ENCODE peak calls at places on chromosomes 16 and 17, in six cellular contexts. W is fibroblast of pulmonary artery, O is GM12878, I is astrocyte of the spinal cord, L is lower lobe of right lung, V is heart left ventricle. U is an unnamed sample.

GRCh38 chr16:57115504-57116182 is 23.3 kb downstream of the CPNE2 start:
- DNase-seq in W (peak; percentile 69), O (no peak), I (peak; percentile 89), L (no peak), V (peak; percentile 69), U (no peak)

GRCh38 chr17:43734376-43734775 is 24.2 kb downstream of the SOST start:
- DNase-seq in W (peak; percentile 92), O (no peak), I (peak; percentile 80), L (no peak), V (no peak), U (no peak)

GRCh38 chr17:79389896-79390295 is 221.0 kb downstream of the RBFOX3 start:
- DNase-seq in W (no peak), O (no peak), I (no peak), L (no peak), V (no peak), U (no peak)

GRCh38 chr16:73323880-73324279 is 276.0 kb upstream of the ZFHX3 start:
- DNase-seq in W (no peak), O (no peak), I (no peak), L (no peak), V (peak; percentile 43), U (no peak)

GRCh38 chr17:73232587-73233373 is 28.9 kb downstream of the CPSF4L start:
- DNase-seq in W (peak; percentile 27), O (no peak), I (peak; percentile 31), L (peak; percentile 61), V (peak; percentile 34), U (peak; percentile 50)

GRCh38 chr17:78806451-78806850 is 24.4 kb upstream of the CYTH1 start:
- DNase-seq in W (no peak), O (no peak), I (no peak), L (no peak), V (no peak), U (peak; percentile 51)

GRCh38 chr16:89720520-89720858 is 209 bp downstream of the VPS9D1 start:
- DNase-seq in W (no peak), O (no peak), I (peak; percentile 22), L (peak; percentile 71), V (peak; percentile 67), U (no peak)

GRCh38 chr17:55513885-55514590 is 2.8 kb upstream of the SMIM36 start:
- DNase-seq in W (peak; percentile 79), O (peak; percentile 59), I (peak; percentile 75), L (peak; percentile 60), V (peak; percentile 63), U (peak; percentile 43)

GRCh38 chr16:2470603-2471015 is 488 bp upstream of the NTN3 start:
- DNase-seq in W (no peak), O (no peak), I (no peak), L (no peak), V (no peak), U (no peak)

GRCh38 chr16:86363836-86364618 is 146.3 kb upstream of the FOXF1 start:
- DNase-seq in W (no peak), O (no peak), I (no peak), L (no peak), V (no peak), U (no peak)

GRCh38 chr16:86895609-86896008 is 317.3 kb downstream of the FOXL1 start:
- DNase-seq in W (no peak), O (no peak), I (no peak), L (no peak), V (no peak), U (no peak)

GRCh38 chr17:557371-557770 is 157.3 kb downstream of the VPS53 start:
- DNase-seq in W (peak; percentile 20), O (no peak), I (peak; percentile 38), L (no peak), V (no peak), U (no peak)

GRCh38 chr16:11361043-11361442 is 15.8 kb downstream of the RMI2 start:
- DNase-seq in W (no peak), O (no peak), I (no peak), L (no peak), V (no peak), U (peak; percentile 1)
- H3K4me3 ChIP-seq in W (no peak overlapping the region), O (no peak overlapping the region), I (no peak overlapping the region), L (no peak overlapping the region), V (no peak overlapping the region), U (no peak overlapping the region)

DNA sequence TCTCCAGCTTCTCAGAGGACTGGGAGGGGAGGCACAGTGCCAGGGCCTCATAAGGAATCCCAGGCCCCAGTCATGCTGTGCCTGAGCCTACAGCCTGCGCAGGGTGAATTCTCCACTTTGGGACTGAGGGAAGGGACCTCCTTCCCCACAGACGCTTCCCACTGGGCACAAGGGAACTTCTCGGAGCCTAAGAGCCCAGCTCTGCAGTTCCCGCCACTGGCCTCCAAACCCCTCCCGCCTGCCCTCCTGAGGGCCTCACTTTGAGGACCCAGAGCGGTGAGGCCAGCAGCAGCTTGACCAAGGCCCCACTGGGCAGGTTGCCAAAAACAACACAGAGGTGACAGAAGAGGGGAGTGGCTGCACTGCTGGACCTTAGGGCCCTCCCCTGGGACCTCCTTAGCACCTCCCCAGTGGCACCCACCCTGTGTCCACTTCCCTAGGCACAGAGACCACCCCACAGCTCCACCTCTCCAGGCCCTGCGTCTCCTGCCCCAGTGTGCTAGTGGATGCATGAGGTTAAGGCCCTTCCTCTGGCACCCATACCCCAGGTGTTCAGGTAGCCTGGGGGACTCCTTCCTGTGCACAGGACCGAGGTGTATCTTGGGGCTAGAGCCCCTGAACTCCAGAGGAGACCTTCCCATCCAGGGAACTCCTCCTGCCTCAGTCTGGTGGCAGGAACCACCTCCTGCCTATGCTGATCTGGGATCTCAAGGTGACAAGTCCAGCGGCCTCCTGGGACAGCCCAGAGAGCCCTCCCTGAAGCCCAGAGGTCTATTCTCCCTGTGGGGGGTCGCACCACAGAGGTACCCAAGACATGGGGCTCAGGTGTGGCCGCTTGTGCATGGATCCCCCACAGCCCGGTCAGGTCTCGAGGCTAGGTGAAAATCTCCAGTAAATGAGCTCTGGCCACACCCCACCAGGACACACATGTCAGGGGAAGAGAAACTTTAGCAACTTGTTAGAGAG is 3.4 kb downstream of the CASKIN2 start:
- DNase-seq in W (no peak), O (no peak), I (no peak), L (peak; percentile 85), V (peak; percentile 79), U (peak; percentile 81)
- H3K4me3 ChIP-seq in W (no peak overlapping the region), O (no peak overlapping the region), I (no peak overlapping the region), L (peak overlapping the region; percentile 68), V (peak overlapping the region; percentile 95), U (no peak overlapping the region)

GRCh38 chr17:30236807-30237206 is 1.3 kb upstream of the SLC6A4 start:
- DNase-seq in W (peak; percentile 40), O (no peak), I (peak; percentile 26), L (peak; percentile 76), V (peak; percentile 56), U (peak; percentile 53)
- H3K4me3 ChIP-seq in W (no peak overlapping the region), O (no peak overlapping the region), I (no peak overlapping the region), L (peak overlapping the region; percentile 47), V (peak overlapping the region; percentile 15), U (no peak overlapping the region)

DNA sequence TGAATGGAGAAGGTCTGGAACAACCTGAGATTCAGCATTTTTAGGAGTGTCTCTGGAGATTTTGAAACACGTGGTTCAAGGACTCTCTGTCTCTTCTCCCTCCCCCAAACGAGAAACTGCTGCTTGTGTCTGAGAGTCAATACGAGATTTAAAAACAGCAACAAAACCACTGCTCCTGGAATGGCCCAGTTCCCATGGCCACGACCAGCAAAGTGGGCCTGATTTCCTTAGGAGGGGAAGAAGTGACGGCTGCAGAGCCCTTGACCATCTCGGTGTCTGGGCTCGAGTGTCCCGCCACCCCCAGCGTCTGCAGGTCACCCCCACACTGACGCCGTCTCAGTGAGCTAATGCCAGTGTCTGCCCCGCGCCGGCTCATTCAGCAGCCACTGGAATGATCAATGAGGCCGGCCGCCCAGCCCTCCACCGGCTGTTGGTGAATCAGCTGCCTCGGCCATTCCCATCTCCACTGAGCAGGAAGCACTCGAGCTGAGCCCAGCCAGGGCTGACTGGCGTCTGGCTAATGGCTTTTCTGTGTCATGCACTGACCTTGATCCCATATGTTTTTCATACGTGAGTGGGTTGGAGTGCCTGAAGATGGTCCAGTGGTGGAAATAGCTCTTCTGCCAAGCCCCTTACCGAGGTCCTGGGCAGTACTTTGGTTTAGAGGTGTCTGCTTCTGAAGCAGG is 151.8 kb downstream of the PITPNC1 start:
- DNase-seq in W (peak; percentile 75), O (no peak), I (peak; percentile 93), L (peak; percentile 77), V (peak; percentile 83), U (peak; percentile 82)
- H3K4me3 ChIP-seq in W (peak overlapping the region; percentile 35), O (no peak overlapping the region), I (peak overlapping the region; percentile 35), L (peak overlapping the region; percentile 40), V (peak overlapping the region; percentile 29), U (no peak overlapping the region)